ENCODE peak calls at places on chromosomes 16 and 17, in four cellular contexts. One of them, this sample, is unnamed.

GRCh38 chr16:641326-642188 is at the start of gene MCRIP2:
- DNase-seq in HL-60: peak; percentile 84
- DNase-seq in GM12878: peak; percentile 34
- DNase-seq in K562: peak; percentile 94
- DNase-seq in this sample: peak; percentile 91

GRCh38 chr17:35972066-35972465 is 9.2 kb downstream of the CCL16 start:
- DNase-seq in HL-60: no peak
- DNase-seq in GM12878: no peak
- DNase-seq in K562: no peak
- DNase-seq in this sample: no peak

GRCh38 chr17:45248132-45248936 is 13.6 kb downstream of the SPATA32 start:
- DNase-seq in HL-60: peak; percentile 78
- DNase-seq in GM12878: no peak
- DNase-seq in K562: peak; percentile 81
- DNase-seq in this sample: peak; percentile 93

GRCh38 chr16:8641671-8642070 is 20.2 kb downstream of the METTL22 start:
- DNase-seq in HL-60: no peak
- DNase-seq in GM12878: no peak
- DNase-seq in K562: no peak
- DNase-seq in this sample: no peak

GRCh38 chr17:2033128-2033527 is 3.2 kb downstream of the DPH1 start:
- DNase-seq in HL-60: no peak
- DNase-seq in GM12878: no peak
- DNase-seq in K562: no peak
- DNase-seq in this sample: no peak

GRCh38 chr17:80779961-80780380 is 211.7 kb upstream of the CHMP6 start:
- DNase-seq in HL-60: peak; percentile 56
- DNase-seq in GM12878: no peak
- DNase-seq in K562: no peak
- DNase-seq in this sample: no peak

GRCh38 chr16:85720319-85720637 is 30.6 kb downstream of the C16orf74 start:
- DNase-seq in HL-60: no peak
- DNase-seq in GM12878: no peak
- DNase-seq in K562: no peak
- DNase-seq in this sample: no peak

GRCh38 chr17:43627657-43628650 is 33.8 kb downstream of the MEOX1 start:
- DNase-seq in HL-60: no peak
- DNase-seq in GM12878: no peak
- DNase-seq in K562: no peak
- DNase-seq in this sample: no peak

GRCh38 chr17:79974786-79975497 is 60.7 kb downstream of the TBC1D16 start:
- DNase-seq in HL-60: peak; percentile 29
- DNase-seq in GM12878: no peak
- DNase-seq in K562: peak; percentile 70
- DNase-seq in this sample: no peak

GRCh38 chr16:35711435-35711834 is 2252.0 kb downstream of the TP53TG3F start:
- DNase-seq in HL-60: no peak
- DNase-seq in GM12878: no peak
- DNase-seq in K562: no peak
- DNase-seq in this sample: no peak

GRCh38 chr16:66524601-66525164 is 25.2 kb downstream of the TK2 start:
- DNase-seq in HL-60: peak; percentile 98
- DNase-seq in GM12878: peak; percentile 85
- DNase-seq in K562: peak; percentile 70
- DNase-seq in this sample: peak; percentile 44

GRCh38 chr16:65069090-65069489 is 52.8 kb downstream of the CDH11 start:
- DNase-seq in HL-60: no peak
- DNase-seq in GM12878: no peak
- DNase-seq in K562: no peak
- DNase-seq in this sample: no peak

GRCh38 chr17:51184124-51184523 is 17.9 kb downstream of the NME2 start:
- DNase-seq in HL-60: no peak
- DNase-seq in GM12878: no peak
- DNase-seq in K562: no peak
- DNase-seq in this sample: no peak

GRCh38 chr17:39194985-39195524 is 2.4 kb downstream of the CACNB1 start:
- DNase-seq in HL-60: no peak
- DNase-seq in GM12878: no peak
- DNase-seq in K562: no peak
- DNase-seq in this sample: no peak

GRCh38 chr17:78131172-78132085 is 858 bp downstream of the TMC8 start:
- DNase-seq in HL-60: peak; percentile 34
- DNase-seq in GM12878: no peak
- DNase-seq in K562: no peak
- DNase-seq in this sample: no peak

GRCh38 chr17:41486809-41487530 is 2.7 kb downstream of the KRT36 start:
- DNase-seq in HL-60: peak; percentile 15
- DNase-seq in GM12878: no peak
- DNase-seq in K562: peak; percentile 81
- DNase-seq in this sample: peak; percentile 47
- TF ChIP-seq SPI1 in HL-60: no peak
- TF ChIP-seq SPI1 in GM12878: no peak
- TF ChIP-seq SPI1 in K562: no peak
- TF ChIP-seq SPI1 in this sample: no peak

GRCh38 chr17:81921996-81922565 is 4.1 kb upstream of the SIRT7 start:
- DNase-seq in HL-60: no peak
- DNase-seq in GM12878: no peak
- DNase-seq in K562: peak; percentile 46
- DNase-seq in this sample: no peak

GRCh38 chr17:81922566-81923301 is 4.8 kb upstream of the SIRT7 start:
- DNase-seq in HL-60: peak; percentile 87
- DNase-seq in GM12878: no peak
- DNase-seq in K562: peak; percentile 89
- DNase-seq in this sample: no peak

GRCh38 chr17:81924557-81925532 is 2.7 kb downstream of the MAFG start:
- DNase-seq in HL-60: peak; percentile 57
- DNase-seq in GM12878: no peak
- DNase-seq in K562: peak; percentile 83
- DNase-seq in this sample: no peak

GRCh38 chr17:81921531-81921862 is 3.5 kb upstream of the SIRT7 start:
- DNase-seq in HL-60: no peak
- DNase-seq in GM12878: no peak
- DNase-seq in K562: no peak
- DNase-seq in this sample: no peak

DNA sequence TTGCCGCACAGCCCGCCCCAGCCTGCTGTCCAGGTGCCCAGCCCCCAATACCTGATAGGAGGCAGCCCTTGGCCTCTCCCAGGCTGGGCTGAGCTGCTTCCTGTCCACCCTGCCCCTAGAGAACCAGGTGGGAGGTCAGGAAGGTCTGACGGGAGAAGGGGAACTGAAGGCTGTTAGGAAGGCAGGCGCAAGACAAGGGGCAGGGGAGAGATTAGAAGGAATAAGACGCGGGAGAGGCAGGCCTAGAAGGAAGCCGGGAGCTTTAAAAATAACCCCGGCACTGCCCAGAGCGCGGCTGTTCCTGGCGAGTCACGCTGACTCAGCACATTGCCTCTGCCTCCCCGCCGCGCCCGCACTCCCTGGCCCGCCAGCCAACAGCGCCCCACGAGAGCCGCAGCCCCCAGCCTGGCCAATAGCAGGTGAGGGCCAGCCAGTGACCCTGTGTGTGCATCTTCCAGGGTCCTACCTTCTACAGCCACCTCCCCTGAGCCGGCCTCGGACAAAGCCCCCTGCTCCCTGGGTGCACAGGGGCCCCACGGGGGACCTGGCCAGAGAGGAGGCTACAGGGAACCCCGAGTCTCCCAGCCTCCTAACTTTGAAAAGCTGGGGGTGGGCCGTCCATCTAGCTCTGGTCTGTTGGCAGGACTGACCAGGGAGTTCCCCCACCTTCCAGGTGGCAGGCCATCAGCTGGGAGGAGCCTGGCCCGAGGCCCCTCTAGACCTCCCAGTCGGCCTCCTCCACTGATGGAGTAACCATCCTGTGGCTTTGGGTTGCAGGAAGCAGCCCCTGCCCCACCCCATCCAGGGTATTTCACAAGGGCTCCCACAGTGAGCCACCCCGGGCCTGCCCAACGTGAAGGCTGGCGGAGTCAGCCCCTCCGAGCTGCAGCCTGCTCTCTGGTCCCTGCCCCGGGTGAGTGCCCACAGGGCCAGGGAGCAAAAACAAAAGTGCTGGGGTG is 4.0 kb downstream of the MAFG start:
- DNase-seq in HL-60: peak; percentile 97
- DNase-seq in GM12878: no peak
- DNase-seq in K562: peak; percentile 97
- DNase-seq in this sample: no peak
- TF ChIP-seq SPI1 in HL-60: peak; percentile 23
- TF ChIP-seq SPI1 in GM12878: no peak
- TF ChIP-seq SPI1 in K562: peak; percentile 88
- TF ChIP-seq SPI1 in this sample: no peak

GRCh38 chr16:87000007-87000406 is 317.2 kb downstream of the C16orf95 start:
- DNase-seq in HL-60: no peak
- DNase-seq in GM12878: no peak
- DNase-seq in K562: no peak
- DNase-seq in this sample: no peak
- TF ChIP-seq SPI1 in HL-60: no peak
- TF ChIP-seq SPI1 in GM12878: no peak
- TF ChIP-seq SPI1 in K562: no peak
- TF ChIP-seq SPI1 in this sample: no peak

GRCh38 chr16:81553814-81554675 is 109.4 kb downstream of the CMIP start:
- DNase-seq in HL-60: no peak
- DNase-seq in GM12878: no peak
- DNase-seq in K562: no peak
- DNase-seq in this sample: no peak

GRCh38 chr16:81556715-81557284 is 112.2 kb downstream of the CMIP start:
- DNase-seq in HL-60: no peak
- DNase-seq in GM12878: no peak
- DNase-seq in K562: no peak
- DNase-seq in this sample: no peak

GRCh38 chr16:81555660-81556059 is 111.1 kb downstream of the CMIP start:
- DNase-seq in HL-60: no peak
- DNase-seq in GM12878: no peak
- DNase-seq in K562: no peak
- DNase-seq in this sample: no peak

GRCh38 chr16:81553080-81553813 is 108.6 kb downstream of the CMIP start:
- DNase-seq in HL-60: no peak
- DNase-seq in GM12878: no peak
- DNase-seq in K562: no peak
- DNase-seq in this sample: no peak

GRCh38 chr16:81554993-81555392 is 110.4 kb downstream of the CMIP start:
- DNase-seq in HL-60: no peak
- DNase-seq in GM12878: no peak
- DNase-seq in K562: no peak
- DNase-seq in this sample: no peak
- TF ChIP-seq SPI1 in HL-60: no peak
- TF ChIP-seq SPI1 in GM12878: no peak
- TF ChIP-seq SPI1 in K562: no peak
- TF ChIP-seq SPI1 in this sample: no peak

This sample was measured in GM12891.